ENCODE peak calls at places on chromosomes 3 and 15, in ten cellular contexts. X is breast epithelium, Z is HepG2, S is stomach, G is GM12878, H is transverse colon, Y is GM12891, J is GM12892, F is suprapubic skin, B is spleen. L is an unnamed sample.

GRCh38 chr15:91407237-91407889 is 307.3 kb downstream of the SV2B start:
- DNase-seq in X (no peak), Z (no peak), S (no peak), G (no peak), H (no peak), Y (no peak), J (no peak), F (no peak), B (no peak), L (no peak)

GRCh38 chr3:194573680-194574437 is 59.4 kb downstream of the TMEM44 start:
- DNase-seq in X (no peak), Z (peak), S (peak), G (no peak), H (peak), Y (peak), J (peak), F (no peak), B (no peak), L (no peak)

GRCh38 chr3:184284696-184285095 is 8.9 kb downstream of the ECE2 start:
- DNase-seq in X (no peak), Z (peak), S (peak), G (no peak), H (no peak), Y (peak), J (no peak), F (no peak), B (no peak), L (no peak)

GRCh38 chr3:72336821-72337479 is 511.3 kb downstream of the SHQ1 start:
- DNase-seq in X (peak), Z (no peak), S (peak), G (no peak), H (peak), Y (no peak), J (no peak), F (peak), B (peak), L (peak)

GRCh38 chr15:52730163-52730562 is 51.0 kb upstream of the ATOSA start:
- DNase-seq in X (no peak), Z (no peak), S (no peak), G (peak), H (no peak), Y (no peak), J (no peak), F (no peak), B (no peak), L (no peak)

GRCh38 chr3:98966434-98966833 is 64.9 kb upstream of the DCBLD2 start:
- DNase-seq in X (no peak), Z (no peak), S (no peak), G (no peak), H (no peak), Y (no peak), J (no peak), F (no peak), B (no peak), L (no peak)

GRCh38 chr3:160368804-160369203 is 30.2 kb downstream of the IFT80 start:
- DNase-seq in X (no peak), Z (no peak), S (no peak), G (no peak), H (no peak), Y (no peak), J (no peak), F (no peak), B (no peak), L (no peak)

GRCh38 chr15:76150971-76151598 is 91.3 kb downstream of the TMEM266 start:
- DNase-seq in X (peak), Z (peak), S (peak), G (peak), H (peak), Y (peak), J (peak), F (peak), B (peak), L (no peak)

GRCh38 chr15:69160976-69161877 is 792 bp downstream of the GLCE start:
- DNase-seq in X (no peak), Z (peak), S (peak), G (no peak), H (peak), Y (peak), J (peak), F (peak), B (peak), L (peak)

GRCh38 chr3:50289130-50289529 is 3.1 kb downstream of the IFRD2 start:
- DNase-seq in X (no peak), Z (no peak), S (no peak), G (no peak), H (no peak), Y (no peak), J (no peak), F (no peak), B (peak), L (peak)

GRCh38 chr3:53775834-53776251 is 70.4 kb downstream of the CHDH start:
- DNase-seq in X (no peak), Z (no peak), S (no peak), G (no peak), H (no peak), Y (no peak), J (no peak), F (no peak), B (no peak), L (no peak)

GRCh38 chr3:139204756-139205155 is 139.1 kb upstream of the MRPS22 start:
- DNase-seq in X (no peak), Z (no peak), S (no peak), G (no peak), H (no peak), Y (no peak), J (no peak), F (no peak), B (no peak), L (no peak)

GRCh38 chr15:38708672-38709188 is 144.1 kb upstream of the RASGRP1 start:
- DNase-seq in X (no peak), Z (no peak), S (no peak), G (no peak), H (no peak), Y (no peak), J (no peak), F (no peak), B (no peak), L (no peak)

GRCh38 chr15:57922780-57923179 is 142.7 kb downstream of the ALDH1A2 start:
- DNase-seq in X (peak), Z (no peak), S (peak), G (no peak), H (peak), Y (no peak), J (no peak), F (no peak), B (no peak), L (no peak)

GRCh38 chr15:60809375-60809774 is 330.4 kb upstream of the ICE2 start:
- DNase-seq in X (no peak), Z (no peak), S (no peak), G (no peak), H (no peak), Y (no peak), J (no peak), F (no peak), B (no peak), L (no peak)

GRCh38 chr15:52093539-52094502 is 18.8 kb downstream of the BCL2L10 start:
- DNase-seq in X (peak), Z (no peak), S (no peak), G (no peak), H (no peak), Y (no peak), J (no peak), F (peak), B (no peak), L (peak)

GRCh38 chr3:34111361-34111760 is 312.9 kb downstream of the PDCD6IP start:
- DNase-seq in X (no peak), Z (no peak), S (no peak), G (no peak), H (no peak), Y (no peak), J (no peak), F (no peak), B (no peak), L (no peak)

GRCh38 chr3:188104050-188104449 is 49.9 kb upstream of the LPP start:
- DNase-seq in X (no peak), Z (no peak), S (no peak), G (no peak), H (no peak), Y (no peak), J (no peak), F (no peak), B (no peak), L (no peak)

GRCh38 chr3:46214751-46215352 is 6.7 kb upstream of the CCR1 start:
- DNase-seq in X (no peak), Z (no peak), S (peak), G (no peak), H (no peak), Y (no peak), J (no peak), F (no peak), B (no peak), L (no peak)

GRCh38 chr3:146781059-146781458 is 175.9 kb upstream of the PLSCR5 start:
- DNase-seq in X (no peak), Z (no peak), S (no peak), G (no peak), H (no peak), Y (no peak), J (no peak), F (no peak), B (no peak), L (no peak)

GRCh38 chr15:85142324-85142723 is 160.7 kb downstream of the PDE8A start:
- DNase-seq in X (no peak), Z (no peak), S (no peak), G (no peak), H (no peak), Y (no peak), J (no peak), F (no peak), B (no peak), L (no peak)

GRCh38 chr3:52670621-52671521 is 14.8 kb downstream of the PBRM1 start:
- DNase-seq in X (no peak), Z (peak), S (no peak), G (peak), H (no peak), Y (no peak), J (no peak), F (no peak), B (no peak), L (no peak)

GRCh38 chr15:49624046-49624445 is 3.2 kb downstream of the DTWD1 start:
- DNase-seq in X (no peak), Z (no peak), S (no peak), G (no peak), H (no peak), Y (no peak), J (no peak), F (no peak), B (no peak), L (no peak)

GRCh38 chr3:72100626-72101187 is 315.8 kb upstream of the PROK2 start:
- DNase-seq in X (peak), Z (no peak), S (peak), G (peak), H (peak), Y (peak), J (peak), F (peak), B (peak), L (peak)

GRCh38 chr3:172530101-172530561 is 6.9 kb upstream of the TNFSF10 start:
- DNase-seq in X (no peak), Z (no peak), S (no peak), G (no peak), H (no peak), Y (no peak), J (no peak), F (no peak), B (no peak), L (no peak)

GRCh38 chr3:107740992-107741896 is 218.5 kb downstream of the BBX start:
- DNase-seq in X (no peak), Z (peak), S (no peak), G (no peak), H (no peak), Y (no peak), J (no peak), F (no peak), B (no peak), L (no peak)

GRCh38 chr3:82293867-82294266 is 532.4 kb upstream of the GBE1 start:
- DNase-seq in X (no peak), Z (no peak), S (no peak), G (peak), H (no peak), Y (no peak), J (no peak), F (no peak), B (no peak), L (no peak)

GRCh38 chr3:157566596-157566995 is 63.4 kb upstream of the VEPH1 start:
- DNase-seq in X (no peak), Z (no peak), S (no peak), G (no peak), H (no peak), Y (no peak), J (no peak), F (no peak), B (no peak), L (no peak)

GRCh38 chr3:177429066-177429465 is 231.8 kb upstream of the TBL1XR1 start:
- DNase-seq in X (no peak), Z (no peak), S (no peak), G (no peak), H (no peak), Y (no peak), J (no peak), F (no peak), B (no peak), L (no peak)

GRCh38 chr15:63283126-63283525 is 5.7 kb downstream of the APH1B start:
- DNase-seq in X (no peak), Z (no peak), S (no peak), G (no peak), H (no peak), Y (no peak), J (no peak), F (no peak), B (peak), L (no peak)

GRCh38 chr15:66411190-66411589 is 24.5 kb downstream of the MAP2K1 start:
- DNase-seq in X (no peak), Z (no peak), S (no peak), G (no peak), H (no peak), Y (no peak), J (no peak), F (no peak), B (no peak), L (no peak)

GRCh38 chr3:126567696-126568438 is 9.1 kb upstream of the C3orf22 start:
- DNase-seq in X (peak), Z (peak), S (no peak), G (no peak), H (no peak), Y (no peak), J (no peak), F (peak), B (no peak), L (no peak)

GRCh38 chr3:45715945-45716344 is 26.7 kb downstream of the SACM1L start:
- DNase-seq in X (no peak), Z (no peak), S (no peak), G (no peak), H (no peak), Y (no peak), J (no peak), F (no peak), B (no peak), L (no peak)

GRCh38 chr3:46981932-46982471 is 2.5 kb downstream of the NBEAL2 start:
- DNase-seq in X (peak), Z (no peak), S (peak), G (no peak), H (peak), Y (no peak), J (no peak), F (no peak), B (peak), L (no peak)

GRCh38 chr3:138455801-138456716 is 21.6 kb downstream of the ESYT3 start:
- DNase-seq in X (no peak), Z (no peak), S (no peak), G (no peak), H (no peak), Y (no peak), J (no peak), F (peak), B (peak), L (no peak)

GRCh38 chr3:126908752-126909275 is 74.1 kb upstream of the PLXNA1 start:
- DNase-seq in X (no peak), Z (no peak), S (no peak), G (no peak), H (no peak), Y (no peak), J (no peak), F (no peak), B (no peak), L (peak)

GRCh38 chr3:112774293-112774926 is 72.3 kb downstream of the CD200R1L start:
- DNase-seq in X (no peak), Z (no peak), S (no peak), G (no peak), H (no peak), Y (no peak), J (no peak), F (no peak), B (no peak), L (no peak)

GRCh38 chr3:1195922-1196321 is 103.1 kb downstream of the CNTN6 start:
- DNase-seq in X (peak), Z (no peak), S (no peak), G (no peak), H (no peak), Y (no peak), J (no peak), F (no peak), B (no peak), L (no peak)

GRCh38 chr3:62723171-62723570 is 152.0 kb downstream of the CADPS start:
- DNase-seq in X (no peak), Z (no peak), S (no peak), G (no peak), H (no peak), Y (no peak), J (no peak), F (no peak), B (no peak), L (no peak)

GRCh38 chr3:43024183-43024865 is 45.2 kb downstream of the GASK1A start:
- DNase-seq in X (no peak), Z (no peak), S (no peak), G (no peak), H (no peak), Y (no peak), J (no peak), F (peak), B (no peak), L (no peak)

GRCh38 chr3:24550588-24550987 is 55.9 kb upstream of the THRB start:
- DNase-seq in X (no peak), Z (no peak), S (no peak), G (no peak), H (no peak), Y (no peak), J (no peak), F (no peak), B (no peak), L (no peak)
- TF ChIP-seq POLR2A in X (no peak), Z (no peak), S (no peak), G (no peak), H (no peak), Y (no peak), J (no peak), F (no peak), B (no peak), L (no peak)

DNA sequence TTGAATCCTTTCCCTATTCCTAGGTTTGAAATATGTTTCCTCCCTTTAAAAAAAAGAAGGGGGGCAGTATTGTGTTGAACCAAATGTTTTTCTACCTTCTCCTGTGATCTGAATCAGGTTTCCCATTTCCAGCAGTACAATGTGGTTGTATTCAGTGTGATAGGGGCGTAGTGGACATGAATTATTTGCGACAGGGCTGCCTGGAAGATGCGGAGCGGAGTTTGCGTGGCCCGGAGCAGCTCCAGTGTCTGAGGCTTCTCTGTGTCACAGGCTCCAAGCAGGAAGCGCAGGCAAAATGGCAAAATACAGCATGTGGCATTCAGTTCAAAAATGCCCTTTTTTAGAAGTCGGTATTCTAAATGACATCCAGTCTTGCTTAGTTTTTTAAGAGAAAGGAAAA is 154.4 kb downstream of the PGPEP1L start:
- DNase-seq in X (peak), Z (peak), S (peak), G (peak), H (peak), Y (peak), J (no peak), F (peak), B (peak), L (peak)
- TF ChIP-seq POLR2AphosphoS5 in X (peak), Z (no peak), S (peak), G (no peak), H (peak), Y (no peak), J (no peak), F (peak), B (no peak), L (peak)

GRCh38 chr3:134314588-134315285 is 59.5 kb downstream of the AMOTL2 start:
- DNase-seq in X (peak), Z (no peak), S (no peak), G (no peak), H (no peak), Y (no peak), J (no peak), F (peak), B (peak), L (no peak)
- TF ChIP-seq POLR2A in X (no peak), Z (no peak), S (no peak), G (no peak), H (no peak), Y (no peak), J (no peak), F (no peak), B (no peak), L (no peak)

GRCh38 chr3:192847918-192848317 is 69.7 kb downstream of the MB21D2 start:
- DNase-seq in X (no peak), Z (no peak), S (no peak), G (no peak), H (no peak), Y (no peak), J (no peak), F (no peak), B (no peak), L (no peak)

GRCh38 chr3:192855434-192855833 is 62.2 kb downstream of the MB21D2 start:
- DNase-seq in X (no peak), Z (no peak), S (no peak), G (no peak), H (no peak), Y (no peak), J (no peak), F (no peak), B (no peak), L (no peak)

GRCh38 chr3:192850501-192850981 is 67.1 kb downstream of the MB21D2 start:
- DNase-seq in X (peak), Z (peak), S (peak), G (peak), H (peak), Y (no peak), J (no peak), F (no peak), B (no peak), L (no peak)

GRCh38 chr3:192848371-192849233 is 69.1 kb downstream of the MB21D2 start:
- DNase-seq in X (no peak), Z (no peak), S (no peak), G (peak), H (no peak), Y (no peak), J (no peak), F (no peak), B (no peak), L (no peak)

DNA sequence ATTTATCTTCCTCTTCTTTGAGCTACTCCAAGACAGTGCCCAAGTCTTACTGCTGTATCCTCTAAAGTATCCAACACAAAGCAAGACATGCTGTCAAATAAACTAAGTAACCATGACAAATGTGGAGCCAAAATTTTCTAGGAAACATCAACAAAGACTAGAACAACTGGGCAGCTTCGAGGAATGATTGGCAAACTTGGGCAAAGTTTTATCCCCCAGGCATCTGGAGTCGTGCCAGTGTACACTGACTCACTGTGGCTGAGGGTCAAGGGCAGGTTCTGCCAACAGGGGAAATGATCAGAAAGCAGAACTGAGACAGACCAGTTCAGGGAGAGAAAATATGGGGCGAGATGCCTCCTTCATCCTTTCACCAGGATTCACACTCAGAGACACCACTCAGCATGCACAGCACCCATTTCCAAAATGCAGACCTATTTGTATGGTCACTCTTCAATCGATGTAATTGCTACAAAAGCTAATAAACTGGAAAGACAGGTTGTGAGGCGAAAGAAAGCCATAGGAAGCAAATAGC is 65.8 kb downstream of the MB21D2 start:
- DNase-seq in X (peak), Z (peak), S (peak), G (no peak), H (peak), Y (no peak), J (no peak), F (peak), B (no peak), L (peak)
- TF ChIP-seq POLR2AphosphoS5 in X (peak), Z (no peak), S (peak), G (no peak), H (no peak), Y (no peak), J (peak), F (peak), B (no peak), L (no peak)

GRCh38 chr3:122794779-122795673 is at the start of gene SLC49A4:
- DNase-seq in X (peak), Z (peak), S (peak), G (peak), H (peak), Y (peak), J (peak), F (peak), B (peak), L (peak)
- TF ChIP-seq POLR2A in X (peak), Z (peak), S (no peak), G (peak), H (peak), Y (peak), J (peak), F (peak), B (peak), L (no peak)

GRCh38 chr3:8579943-8580342 is 64.7 kb downstream of the SSUH2 start:
- DNase-seq in X (no peak), Z (no peak), S (no peak), G (no peak), H (no peak), Y (no peak), J (no peak), F (no peak), B (no peak), L (no peak)
- TF ChIP-seq POLR2AphosphoS5 in X (no peak), Z (no peak), S (no peak), G (no peak), H (no peak), Y (no peak), J (no peak), F (no peak), B (no peak), L (no peak)

L was measured in sigmoid colon.